ENCODE peak calls at places on chromosomes 5 and 9, in seven cellular contexts. V is fibroblast of lung, C is tibial nerve, D is HepG2, R is GM06990, A is BJ, I is psoas muscle. U is an unnamed sample.

GRCh38 chr9:132813115-132813784 is 64.8 kb downstream of the AK8 start:
- DNase-seq in R (no peak), D (no peak), I (no peak), C (no peak), V (no peak), A (no peak), U (no peak)

GRCh38 chr5:96111080-96111756 is 149.6 kb upstream of the ELL2 start:
- DNase-seq in I (no peak), C (no peak), V (no peak), D (peak; percentile 30), R (no peak), A (no peak), U (no peak)

GRCh38 chr5:67299317-67299716 is 102.7 kb upstream of the CD180 start:
- DNase-seq in R (no peak), D (no peak), V (peak; percentile 95), I (no peak), C (no peak), A (no peak), U (no peak)

GRCh38 chr9:71249729-71250317 is 128.4 kb upstream of the TRPM3 start:
- DNase-seq in C (no peak), I (no peak), V (peak; percentile 62), A (peak; percentile 19), D (peak; percentile 61), R (no peak), U (peak; percentile 18)

GRCh38 chr9:136323420-136323819 is 3.9 kb upstream of the GPSM1 start:
- DNase-seq in C (no peak), I (no peak), R (no peak), D (no peak), V (no peak), A (no peak), U (no peak)

GRCh38 chr9:114769664-114770063 is 36.2 kb downstream of the TNFSF15 start:
- DNase-seq in V (peak; percentile 69), R (no peak), A (no peak), D (no peak), C (no peak), I (no peak), U (no peak)

GRCh38 chr5:34957857-34958690 is 28.7 kb downstream of the DNAJC21 start:
- DNase-seq in A (no peak), I (no peak), D (peak; percentile 30), V (peak; percentile 11), C (no peak), R (no peak), U (peak; percentile 45)

GRCh38 chr5:65062684-65063083 is 294.0 kb downstream of the CWC27 start:
- DNase-seq in C (peak; percentile 27), I (no peak), R (no peak), A (peak; percentile 68), D (no peak), V (peak; percentile 90), U (no peak)

GRCh38 chr5:87944553-87945320 is 323.9 kb downstream of the TMEM161B start:
- DNase-seq in C (no peak), A (no peak), D (no peak), R (no peak), I (peak; percentile 38), V (peak; percentile 74), U (no peak)

GRCh38 chr9:79256691-79257213 is 315.0 kb upstream of the TLE4 start:
- DNase-seq in R (no peak), A (no peak), C (no peak), V (peak; percentile 99), I (no peak), D (no peak), U (peak; percentile 0)

GRCh38 chr9:757246-757881 is 84.1 kb upstream of the DMRT1 start:
- DNase-seq in V (peak; percentile 60), A (no peak), R (no peak), D (peak; percentile 69), C (no peak), I (no peak), U (peak; percentile 54)

GRCh38 chr5:65760504-65761275 is 38.7 kb downstream of the NLN start:
- DNase-seq in V (peak; percentile 74), I (no peak), A (no peak), R (no peak), D (no peak), C (no peak), U (no peak)

GRCh38 chr5:79301046-79301712 is 65.2 kb downstream of the JMY start:
- DNase-seq in A (peak; percentile 28), D (peak; percentile 13), R (no peak), I (no peak), C (no peak), V (peak; percentile 51), U (no peak)

GRCh38 chr9:131020388-131020787 is 11.4 kb downstream of the LAMC3 start:
- DNase-seq in A (peak; percentile 39), D (no peak), C (no peak), V (peak; percentile 72), I (peak; percentile 28), R (no peak), U (no peak)

DNA sequence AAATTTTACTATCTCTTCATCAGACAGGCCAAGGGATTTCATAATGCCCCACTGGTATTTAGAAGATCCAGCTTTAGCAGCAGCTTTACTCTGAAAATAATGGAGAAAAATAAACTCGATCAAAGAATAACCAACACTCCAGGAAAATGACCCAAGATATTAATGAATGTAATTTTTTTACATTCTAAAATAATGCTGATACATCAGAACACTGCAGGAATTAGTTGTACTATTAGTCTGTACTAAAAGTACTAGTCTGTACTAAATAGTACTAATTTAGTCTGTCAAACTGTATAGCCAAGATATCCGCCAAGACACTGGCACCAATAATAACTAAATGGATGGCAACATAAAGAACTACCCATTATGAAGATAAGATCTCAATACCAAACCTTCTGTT is 18.1 kb downstream of the LARS1 start:
- DNase-seq in I (no peak), D (no peak), R (no peak), C (no peak), V (no peak), A (no peak), U (no peak)
- H3K36me3 ChIP-seq in I (peaks cover 100% of the 10 kb centered on the region), D (peaks cover 67% of the 10 kb centered on the region), R (peaks cover 1% of the 10 kb centered on the region), C (peaks cover 24% of the 10 kb centered on the region), V (no peaks in the 10 kb centered on the region), A (peaks cover 9% of the 10 kb centered on the region), U (no peaks in the 10 kb centered on the region)

GRCh38 chr9:113570749-113571711 is 107.5 kb downstream of the RGS3 start:
- DNase-seq in I (no peak), R (no peak), D (no peak), C (no peak), V (peak; percentile 21), A (no peak), U (peak; percentile 3)

GRCh38 chr9:113573959-113574352 is 110.4 kb downstream of the RGS3 start:
- DNase-seq in D (no peak), C (no peak), R (no peak), A (no peak), V (no peak), I (no peak), U (no peak)

GRCh38 chr9:113573303-113573958 is 109.9 kb downstream of the RGS3 start:
- DNase-seq in I (peak; percentile 55), D (no peak), C (no peak), V (no peak), A (no peak), R (no peak), U (peak; percentile 22)

GRCh38 chr9:113570106-113570505 is 106.6 kb downstream of the RGS3 start:
- DNase-seq in A (no peak), C (no peak), V (no peak), D (no peak), I (no peak), R (no peak), U (peak; percentile 3)

DNA sequence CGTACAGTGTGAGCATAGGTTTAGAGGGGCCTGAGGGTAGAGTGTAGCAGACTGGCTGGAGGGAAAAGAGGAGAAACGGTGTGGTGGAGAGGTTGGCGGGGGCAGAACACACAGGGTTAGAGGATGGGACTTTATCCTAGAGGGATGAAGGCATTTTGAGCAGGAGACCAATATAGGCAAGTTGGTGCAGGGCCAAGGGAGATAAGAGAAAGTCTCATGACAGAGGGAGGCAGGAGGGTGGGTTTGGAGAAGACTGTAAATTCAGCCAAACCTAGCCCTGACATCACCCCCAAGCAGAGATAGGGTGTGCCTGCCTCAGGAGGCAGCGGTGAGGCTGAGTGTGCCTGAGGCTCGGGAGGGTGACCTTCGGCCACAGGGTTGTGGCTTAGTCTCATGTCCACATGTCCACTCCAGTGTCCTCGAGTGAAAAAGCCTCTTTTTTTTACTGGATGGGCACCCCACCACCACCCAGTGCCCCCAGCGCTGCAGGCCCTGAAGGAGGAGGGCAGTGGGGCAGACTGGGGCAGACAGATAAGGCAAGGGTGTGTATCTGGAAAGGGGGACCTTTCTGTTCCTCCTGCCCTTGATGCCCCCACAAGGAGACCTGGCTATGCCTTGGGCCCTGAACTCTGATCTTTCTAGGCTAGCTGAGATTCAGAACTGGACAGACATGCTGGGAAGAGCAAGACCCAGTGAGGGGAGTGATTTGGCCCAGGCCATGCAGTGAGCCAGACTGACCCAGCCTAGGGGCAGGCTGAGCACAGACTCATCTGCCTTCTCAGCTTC is 108.7 kb downstream of the RGS3 start:
- DNase-seq in R (no peak), V (no peak), I (peak; percentile 7), C (no peak), D (no peak), A (no peak), U (peak; percentile 28)
- TF ChIP-seq CTCF in R (no peak), V (no peak), I (no peak), C (no peak), D (no peak), A (no peak), U (no peak)

GRCh38 chr5:179823937-179824744 is 3.4 kb downstream of the SQSTM1 start:
- DNase-seq in V (no peak), A (no peak), D (no peak), C (no peak), I (peak; percentile 45), R (no peak), U (no peak)

GRCh38 chr5:179822059-179822432 is 1.3 kb downstream of the SQSTM1 start:
- DNase-seq in V (no peak), D (no peak), C (no peak), R (no peak), I (no peak), A (no peak), U (no peak)

GRCh38 chr5:179825655-179826182 is 5.0 kb downstream of the SQSTM1 start:
- DNase-seq in A (no peak), D (peak; percentile 93), V (no peak), R (no peak), I (no peak), C (no peak), U (peak; percentile 83)

GRCh38 chr5:179822444-179822990 is 1.8 kb downstream of the SQSTM1 start:
- DNase-seq in C (no peak), R (no peak), V (no peak), I (no peak), D (no peak), A (no peak), U (no peak)

GRCh38 chr5:179824745-179825112 is 4.0 kb downstream of the SQSTM1 start:
- DNase-seq in I (no peak), C (no peak), D (no peak), A (no peak), R (no peak), V (no peak), U (no peak)
- H3K36me3 ChIP-seq in I (peaks cover 81% of the 10 kb centered on the region), C (peaks cover 24% of the 10 kb centered on the region), D (peaks cover 53% of the 10 kb centered on the region), A (peaks cover 55% of the 10 kb centered on the region), R (peaks cover 33% of the 10 kb centered on the region), V (peaks cover 50% of the 10 kb centered on the region), U (peaks cover 19% of the 10 kb centered on the region)

GRCh38 chr5:7274180-7274579 is 121.8 kb upstream of the ADCY2 start:
- DNase-seq in A (no peak), I (no peak), V (no peak), R (no peak), C (no peak), D (no peak), U (no peak)

GRCh38 chr5:7269591-7270274 is 126.2 kb upstream of the ADCY2 start:
- DNase-seq in I (no peak), R (no peak), C (no peak), V (no peak), A (no peak), D (no peak), U (no peak)

GRCh38 chr5:7271728-7272127 is 124.2 kb upstream of the ADCY2 start:
- DNase-seq in I (no peak), C (no peak), R (no peak), A (no peak), V (peak; percentile 1), D (no peak), U (no peak)

GRCh38 chr5:7272408-7272807 is 123.5 kb upstream of the ADCY2 start:
- DNase-seq in V (no peak), R (no peak), A (no peak), I (no peak), C (no peak), D (no peak), U (no peak)
- TF ChIP-seq CTCF in V (no peak), R (no peak), A (no peak), I (no peak), C (no peak), D (no peak), U (no peak)